ENCODE peak calls at places on chromosome 14, in seven cellular contexts. One of them, this sample, is unnamed.

GRCh38 chr14:61574514-61574807 is 120.9 kb upstream of the HIF1A start:
- DNase-seq in GM12865: no peak
- DNase-seq in Calu3: no peak
- DNase-seq in ovary: no peak
- DNase-seq in body of pancreas: no peak
- DNase-seq in GM20000: no peak
- DNase-seq in endothelial cell: no peak
- DNase-seq in this sample: no peak

GRCh38 chr14:99168330-99168729 is 103.7 kb downstream of the BCL11B start:
- DNase-seq in body of pancreas: no peak
- DNase-seq in GM12865: no peak
- DNase-seq in Calu3: no peak
- DNase-seq in ovary: no peak
- DNase-seq in endothelial cell: no peak
- DNase-seq in GM20000: no peak
- DNase-seq in this sample: no peak

GRCh38 chr14:92601131-92601710 is 87.6 kb downstream of the RIN3 start:
- DNase-seq in ovary: no peak
- DNase-seq in body of pancreas: no peak
- DNase-seq in Calu3: no peak
- DNase-seq in GM20000: no peak
- DNase-seq in GM12865: no peak
- DNase-seq in endothelial cell: no peak
- DNase-seq in this sample: no peak

GRCh38 chr14:50452979-50453705 is 56.5 kb upstream of the CDKL1 start:
- DNase-seq in endothelial cell: no peak
- DNase-seq in ovary: no peak
- DNase-seq in Calu3: no peak
- DNase-seq in GM12865: no peak
- DNase-seq in GM20000: no peak
- DNase-seq in body of pancreas: no peak
- DNase-seq in this sample: no peak

GRCh38 chr14:65287264-65288131 is 125.0 kb upstream of the FUT8 start:
- DNase-seq in Calu3: no peak
- DNase-seq in ovary: no peak
- DNase-seq in body of pancreas: no peak
- DNase-seq in GM20000: peak; percentile 76
- DNase-seq in endothelial cell: no peak
- DNase-seq in GM12865: peak; percentile 84
- DNase-seq in this sample: no peak

GRCh38 chr14:59358105-59358504 is 107.1 kb downstream of the GPR135 start:
- DNase-seq in ovary: no peak
- DNase-seq in GM20000: no peak
- DNase-seq in GM12865: no peak
- DNase-seq in body of pancreas: no peak
- DNase-seq in endothelial cell: no peak
- DNase-seq in Calu3: peak; percentile 28
- DNase-seq in this sample: no peak

GRCh38 chr14:95509512-95509911 is 6.9 kb downstream of the SYNE3 start:
- DNase-seq in Calu3: no peak
- DNase-seq in GM20000: no peak
- DNase-seq in ovary: peak; percentile 19
- DNase-seq in endothelial cell: no peak
- DNase-seq in body of pancreas: no peak
- DNase-seq in GM12865: no peak
- DNase-seq in this sample: no peak

GRCh38 chr14:21136024-21136423 is 19.8 kb downstream of the OR5AU1 start:
- DNase-seq in GM20000: peak; percentile 39
- DNase-seq in ovary: no peak
- DNase-seq in Calu3: no peak
- DNase-seq in endothelial cell: no peak
- DNase-seq in GM12865: peak; percentile 17
- DNase-seq in body of pancreas: no peak
- DNase-seq in this sample: no peak

GRCh38 chr14:21860172-21860571 is 186.6 kb upstream of the OR4E1 start:
- DNase-seq in Calu3: peak; percentile 8
- DNase-seq in body of pancreas: no peak
- DNase-seq in GM20000: peak; percentile 9
- DNase-seq in GM12865: peak; percentile 41
- DNase-seq in endothelial cell: peak; percentile 18
- DNase-seq in ovary: no peak
- DNase-seq in this sample: no peak

GRCh38 chr14:91119556-91120311 is 5.9 kb downstream of the DGLUCY start:
- DNase-seq in GM20000: no peak
- DNase-seq in ovary: no peak
- DNase-seq in Calu3: peak; percentile 16
- DNase-seq in GM12865: no peak
- DNase-seq in body of pancreas: no peak
- DNase-seq in endothelial cell: no peak
- DNase-seq in this sample: no peak

GRCh38 chr14:37376944-37377609 is 179.3 kb downstream of the MIPOL1 start:
- DNase-seq in Calu3: no peak
- DNase-seq in GM20000: no peak
- DNase-seq in endothelial cell: no peak
- DNase-seq in ovary: no peak
- DNase-seq in body of pancreas: no peak
- DNase-seq in GM12865: no peak
- DNase-seq in this sample: no peak

GRCh38 chr14:101470266-101470665 is 91.0 kb upstream of the DIO3 start:
- DNase-seq in ovary: no peak
- DNase-seq in body of pancreas: no peak
- DNase-seq in GM12865: no peak
- DNase-seq in endothelial cell: no peak
- DNase-seq in GM20000: no peak
- DNase-seq in Calu3: no peak
- DNase-seq in this sample: no peak

GRCh38 chr14:67883717-67884116 is 64.1 kb downstream of the RAD51B start:
- DNase-seq in endothelial cell: no peak
- DNase-seq in GM12865: no peak
- DNase-seq in ovary: no peak
- DNase-seq in GM20000: no peak
- DNase-seq in body of pancreas: no peak
- DNase-seq in Calu3: no peak
- DNase-seq in this sample: no peak

GRCh38 chr14:99559286-99559990 is 44.6 kb downstream of the CCDC85C start:
- DNase-seq in endothelial cell: no peak
- DNase-seq in ovary: no peak
- DNase-seq in GM12865: no peak
- DNase-seq in Calu3: no peak
- DNase-seq in body of pancreas: no peak
- DNase-seq in GM20000: no peak
- DNase-seq in this sample: no peak

GRCh38 chr14:80974338-80975078 is 19.1 kb downstream of the TSHR start:
- DNase-seq in ovary: no peak
- DNase-seq in endothelial cell: no peak
- DNase-seq in Calu3: no peak
- DNase-seq in GM12865: no peak
- DNase-seq in body of pancreas: no peak
- DNase-seq in GM20000: no peak
- DNase-seq in this sample: no peak

GRCh38 chr14:99451234-99451633 is 29.4 kb downstream of the SETD3 start:
- DNase-seq in endothelial cell: no peak
- DNase-seq in GM20000: no peak
- DNase-seq in GM12865: no peak
- DNase-seq in Calu3: no peak
- DNase-seq in body of pancreas: no peak
- DNase-seq in ovary: no peak
- DNase-seq in this sample: no peak

GRCh38 chr14:94864421-94865195 is 94.7 kb upstream of the GSC start:
- DNase-seq in endothelial cell: peak; percentile 10
- DNase-seq in GM20000: no peak
- DNase-seq in ovary: no peak
- DNase-seq in GM12865: no peak
- DNase-seq in Calu3: peak; percentile 19
- DNase-seq in body of pancreas: no peak
- DNase-seq in this sample: no peak

DNA sequence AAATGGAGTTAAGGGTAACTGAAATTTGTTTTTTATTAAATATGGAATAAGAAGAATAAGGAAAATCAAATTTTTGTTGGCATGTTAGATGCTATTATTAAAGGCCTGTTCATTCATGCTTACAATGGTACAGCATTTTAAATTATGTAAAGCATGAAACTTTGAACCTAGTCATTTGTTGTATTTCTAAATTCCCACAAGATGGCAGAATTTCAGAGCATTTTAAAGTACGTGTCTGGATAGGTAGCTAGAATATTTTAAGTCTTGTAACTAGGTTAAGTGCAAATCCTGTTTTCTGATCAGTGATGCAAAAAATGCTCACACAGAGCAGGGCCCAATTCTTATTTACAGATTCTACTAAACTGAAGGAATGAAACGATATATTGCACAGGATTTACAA is 585.6 kb upstream of the MIS18BP1 start:
- DNase-seq in Calu3: no peak
- DNase-seq in GM20000: no peak
- DNase-seq in GM12865: peak; percentile 41
- DNase-seq in endothelial cell: no peak
- DNase-seq in ovary: no peak
- DNase-seq in body of pancreas: no peak
- DNase-seq in this sample: no peak
- TF ChIP-seq CTCF in Calu3: no peak
- TF ChIP-seq CTCF in GM20000: no peak
- TF ChIP-seq CTCF in GM12865: peak; percentile 5
- TF ChIP-seq CTCF in endothelial cell: no peak
- TF ChIP-seq CTCF in ovary: no peak
- TF ChIP-seq CTCF in body of pancreas: no peak
- TF ChIP-seq CTCF in this sample: no peak

DNA sequence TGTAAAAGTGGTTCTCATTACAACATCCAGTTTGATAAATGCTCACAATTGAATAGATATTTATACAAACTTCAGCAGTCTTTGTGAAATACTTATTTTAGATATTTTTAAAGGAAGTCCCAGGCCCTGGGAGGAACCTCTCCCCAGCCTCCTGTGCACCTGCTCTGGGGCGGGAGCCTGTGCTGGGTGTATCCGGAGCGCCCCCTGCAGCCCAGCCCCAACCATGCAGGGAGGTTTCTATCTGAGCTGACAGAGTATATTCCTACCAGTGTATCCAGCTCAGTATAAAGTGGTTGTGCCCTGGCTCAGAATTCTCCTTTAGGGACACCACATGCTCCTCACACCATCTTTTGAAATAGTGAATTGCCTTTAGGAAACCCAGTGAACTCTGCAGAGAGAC is 851.8 kb downstream of the TMEM121 start:
- DNase-seq in GM12865: no peak
- DNase-seq in GM20000: peak; percentile 45
- DNase-seq in body of pancreas: peak; percentile 19
- DNase-seq in Calu3: no peak
- DNase-seq in endothelial cell: no peak
- DNase-seq in ovary: no peak
- DNase-seq in this sample: no peak
- TF ChIP-seq CTCF in GM12865: peak; percentile 48
- TF ChIP-seq CTCF in GM20000: peak; percentile 51
- TF ChIP-seq CTCF in body of pancreas: peak; percentile 9
- TF ChIP-seq CTCF in Calu3: no peak
- TF ChIP-seq CTCF in endothelial cell: no peak
- TF ChIP-seq CTCF in ovary: no peak
- TF ChIP-seq CTCF in this sample: no peak

DNA sequence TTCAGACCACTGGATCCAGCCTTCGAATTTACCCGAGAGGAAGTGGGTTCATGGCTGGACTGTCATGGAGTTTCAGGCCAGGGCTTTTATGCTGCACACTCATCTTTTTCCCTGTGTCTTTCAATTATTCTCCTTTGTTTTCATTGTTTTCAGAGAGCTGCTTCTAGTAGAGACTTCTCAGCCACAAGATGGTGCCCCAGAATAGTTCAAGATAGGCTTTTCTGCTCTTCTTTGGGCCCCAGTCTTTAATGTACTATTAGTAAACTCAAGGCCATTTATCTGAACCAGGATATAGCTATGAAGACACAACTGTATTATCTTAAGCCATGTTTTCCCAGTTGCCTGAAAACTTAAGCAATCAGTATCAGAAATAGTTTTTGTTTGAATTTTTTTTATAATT is 30.4 kb upstream of the PSMA6 start:
- DNase-seq in ovary: no peak
- DNase-seq in body of pancreas: no peak
- DNase-seq in endothelial cell: no peak
- DNase-seq in GM20000: no peak
- DNase-seq in Calu3: no peak
- DNase-seq in GM12865: peak; percentile 23
- DNase-seq in this sample: no peak
- TF ChIP-seq CTCF in ovary: no peak
- TF ChIP-seq CTCF in body of pancreas: no peak
- TF ChIP-seq CTCF in endothelial cell: no peak
- TF ChIP-seq CTCF in GM20000: no peak
- TF ChIP-seq CTCF in Calu3: no peak
- TF ChIP-seq CTCF in GM12865: no peak
- TF ChIP-seq CTCF in this sample: no peak

GRCh38 chr14:52146504-52146903 is 77.6 kb upstream of the NID2 start:
- DNase-seq in ovary: no peak
- DNase-seq in GM20000: no peak
- DNase-seq in endothelial cell: no peak
- DNase-seq in GM12865: no peak
- DNase-seq in body of pancreas: no peak
- DNase-seq in Calu3: no peak
- DNase-seq in this sample: no peak
- TF ChIP-seq CTCF in ovary: no peak
- TF ChIP-seq CTCF in GM20000: no peak
- TF ChIP-seq CTCF in endothelial cell: no peak
- TF ChIP-seq CTCF in GM12865: no peak
- TF ChIP-seq CTCF in body of pancreas: no peak
- TF ChIP-seq CTCF in Calu3: no peak
- TF ChIP-seq CTCF in this sample: no peak

DNA sequence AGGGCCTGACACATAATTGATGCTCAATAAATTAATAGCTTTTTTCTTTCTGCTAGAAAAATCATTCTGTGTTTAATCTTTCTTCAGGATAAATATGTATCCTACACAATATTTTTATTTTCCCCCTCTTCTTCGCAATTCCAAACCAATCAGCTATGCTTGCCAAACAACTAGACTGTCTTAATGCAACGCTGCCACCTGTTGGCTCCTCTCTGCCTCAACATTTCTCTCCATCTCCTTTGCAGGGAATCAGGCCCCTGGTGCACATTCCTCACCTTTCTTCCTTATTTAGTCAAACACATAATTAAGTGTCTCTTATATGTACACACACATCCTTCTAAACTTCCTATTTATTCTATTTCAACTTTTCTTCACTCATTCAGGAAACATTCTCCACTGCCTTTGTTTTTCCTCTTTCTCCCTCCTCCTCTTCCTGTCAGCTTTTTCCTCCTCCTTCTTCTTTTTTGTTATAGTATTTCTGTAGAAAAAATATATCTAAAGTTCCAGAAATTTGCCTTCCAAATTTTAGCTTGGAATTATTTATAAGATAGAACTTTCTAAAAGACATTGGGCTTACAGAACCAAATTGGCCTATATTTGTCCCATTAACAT is 406.0 kb downstream of the PRKD1 start:
- DNase-seq in body of pancreas: no peak
- DNase-seq in GM12865: peak; percentile 6
- DNase-seq in Calu3: peak; percentile 41
- DNase-seq in endothelial cell: peak; percentile 22
- DNase-seq in ovary: no peak
- DNase-seq in GM20000: no peak
- DNase-seq in this sample: no peak
- TF ChIP-seq CTCF in body of pancreas: no peak
- TF ChIP-seq CTCF in GM12865: peak; percentile 14
- TF ChIP-seq CTCF in Calu3: peak; percentile 28
- TF ChIP-seq CTCF in endothelial cell: peak; percentile 16
- TF ChIP-seq CTCF in ovary: no peak
- TF ChIP-seq CTCF in GM20000: no peak
- TF ChIP-seq CTCF in this sample: no peak

GRCh38 chr14:54524410-54524809 is 14.7 kb downstream of the CGRRF1 start:
- DNase-seq in GM12865: no peak
- DNase-seq in body of pancreas: no peak
- DNase-seq in Calu3: no peak
- DNase-seq in endothelial cell: no peak
- DNase-seq in GM20000: no peak
- DNase-seq in ovary: no peak
- DNase-seq in this sample: no peak
- TF ChIP-seq CTCF in GM12865: no peak
- TF ChIP-seq CTCF in body of pancreas: no peak
- TF ChIP-seq CTCF in Calu3: no peak
- TF ChIP-seq CTCF in endothelial cell: no peak
- TF ChIP-seq CTCF in GM20000: no peak
- TF ChIP-seq CTCF in ovary: no peak
- TF ChIP-seq CTCF in this sample: no peak

This sample was measured in mesothelial cell of epicardium.